ENCODE peak calls at places on chromosome 1, in six cellular contexts. E is GM12891, H is K562, F is GM12878, I is H1, L is HepG2. N is an unnamed sample.

GRCh38 chr1:21607549-21608529 is 61.3 kb downstream of the RAP1GAP start:
- DNase-seq in L (peak), E (peak), H (peak), F (peak), I (peak), N (peak)

GRCh38 chr1:22826630-22827580 is 116.3 kb downstream of the EPHB2 start:
- DNase-seq in I (no peak), F (no peak), L (no peak), E (no peak), H (no peak), N (no peak)

GRCh38 chr1:229882621-229883020 is 184.4 kb upstream of the GALNT2 start:
- DNase-seq in I (no peak), F (no peak), E (no peak), L (no peak), H (no peak), N (no peak)

GRCh38 chr1:153760440-153760839 is 14.8 kb upstream of the SLC27A3 start:
- DNase-seq in F (no peak), H (no peak), L (no peak), E (no peak), I (no peak), N (no peak)

GRCh38 chr1:19438552-19439196 is 46.7 kb downstream of the CAPZB start:
- DNase-seq in H (no peak), F (no peak), E (no peak), L (no peak), I (no peak), N (no peak)

GRCh38 chr1:216923601-216924000 is 200.4 kb upstream of the ESRRG start:
- DNase-seq in E (no peak), L (no peak), I (no peak), F (no peak), H (no peak), N (no peak)

GRCh38 chr1:150322310-150322709 is 977 bp downstream of the PRPF3 start:
- DNase-seq in L (peak), I (no peak), H (no peak), E (no peak), F (no peak), N (no peak)

GRCh38 chr1:232301246-232301645 is 328.7 kb downstream of the SIPA1L2 start:
- DNase-seq in H (no peak), I (no peak), E (no peak), L (no peak), F (no peak), N (no peak)

GRCh38 chr1:243730499-243731150 is 119.4 kb downstream of the AKT3 start:
- DNase-seq in H (no peak), L (no peak), F (no peak), E (no peak), I (no peak), N (no peak)

GRCh38 chr1:78176448-78176847 is 130.7 kb downstream of the GIPC2 start:
- DNase-seq in H (no peak), E (no peak), F (no peak), L (no peak), I (no peak), N (no peak)

DNA sequence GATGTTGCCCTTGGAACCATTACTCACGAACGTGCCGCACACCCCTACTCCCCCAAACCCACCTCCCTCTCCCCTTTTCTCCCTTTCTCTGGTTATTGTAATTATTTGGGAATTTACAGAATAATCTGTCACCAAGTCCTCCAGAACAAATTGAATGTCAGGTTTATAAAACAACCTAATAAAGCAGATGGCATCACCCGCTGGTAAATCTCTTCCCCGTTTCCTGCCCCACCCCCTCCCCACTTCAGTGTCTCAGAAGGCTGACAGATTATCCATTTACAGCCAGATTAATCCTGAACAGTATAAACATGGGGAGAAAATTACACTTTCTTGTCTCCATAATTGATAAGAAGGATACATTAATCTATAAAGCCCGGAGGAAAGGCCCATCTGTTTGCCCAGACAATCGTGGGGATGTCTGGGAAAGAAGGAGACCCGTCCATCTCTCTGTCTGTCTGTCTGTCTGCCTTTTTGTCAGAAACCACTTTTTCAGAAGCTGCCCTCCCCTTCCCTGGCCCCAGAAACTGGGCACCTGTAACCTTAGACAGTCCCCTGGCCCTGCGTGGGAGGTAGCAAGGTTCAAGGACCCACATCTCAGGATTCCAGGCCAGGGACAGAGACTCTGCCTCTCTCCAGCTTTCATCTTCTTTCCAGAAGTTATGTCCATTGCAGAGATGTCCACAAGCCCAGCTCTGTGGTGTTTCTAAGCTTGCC is 60.7 kb upstream of the CD34 start:
- DNase-seq in H (no peak), I (no peak), E (no peak), F (no peak), L (no peak), N (no peak)
- TF ChIP-seq TAF1 in H (no peak), I (no peak), E (no peak), F (no peak), L (no peak), N (no peak)

GRCh38 chr1:6425671-6426070 is 1.1 kb downstream of the ESPN start:
- DNase-seq in L (no peak), H (no peak), F (no peak), I (no peak), E (no peak), N (no peak)

GRCh38 chr1:6427445-6428390 is 3.1 kb downstream of the ESPN start:
- DNase-seq in L (no peak), H (no peak), I (no peak), E (no peak), F (no peak), N (no peak)

GRCh38 chr1:6426972-6427350 is 2.4 kb downstream of the ESPN start:
- DNase-seq in L (no peak), F (no peak), H (no peak), E (no peak), I (no peak), N (no peak)

GRCh38 chr1:6424619-6425593 is at the start of gene ESPN:
- DNase-seq in E (no peak), L (no peak), H (peak), F (no peak), I (peak), N (no peak)

DNA sequence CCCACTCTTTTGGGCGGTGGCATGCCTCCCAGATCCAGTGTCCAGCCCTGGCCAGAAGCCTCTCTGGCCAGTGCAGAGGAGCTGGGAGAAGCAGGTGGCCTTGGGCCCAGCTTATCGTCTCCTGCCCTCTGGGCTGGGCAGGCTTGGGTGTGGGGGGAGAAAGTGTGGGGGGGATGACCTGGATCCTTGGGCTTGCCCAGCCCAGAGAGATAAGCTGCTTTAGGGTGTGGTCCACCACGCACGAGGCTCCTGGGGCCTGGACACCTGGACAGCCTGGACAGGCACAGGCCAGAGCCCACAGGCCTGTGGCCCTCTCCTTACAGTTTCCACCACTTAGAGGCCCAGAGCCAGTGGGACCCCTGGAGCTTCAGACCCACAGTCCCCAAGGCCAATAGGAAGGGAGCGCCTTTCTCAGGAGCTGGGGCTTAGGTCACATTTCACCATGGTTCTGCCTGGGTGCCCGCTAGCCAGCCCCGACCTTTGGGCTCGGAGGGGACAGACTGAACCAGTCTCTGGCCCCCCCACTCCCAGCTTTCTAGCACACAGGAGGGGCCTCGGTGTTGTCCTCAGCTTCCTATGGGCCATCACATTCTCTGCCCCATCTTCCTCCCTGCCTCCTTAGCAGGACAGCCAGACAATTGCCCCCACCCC is 1.9 kb downstream of the ESPN start:
- DNase-seq in E (no peak), F (no peak), L (no peak), H (peak), I (no peak), N (no peak)
- TF ChIP-seq POLR2AphosphoS5 in E (no peak), F (no peak), L (no peak), H (peak), I (no peak), N (no peak)

DNA sequence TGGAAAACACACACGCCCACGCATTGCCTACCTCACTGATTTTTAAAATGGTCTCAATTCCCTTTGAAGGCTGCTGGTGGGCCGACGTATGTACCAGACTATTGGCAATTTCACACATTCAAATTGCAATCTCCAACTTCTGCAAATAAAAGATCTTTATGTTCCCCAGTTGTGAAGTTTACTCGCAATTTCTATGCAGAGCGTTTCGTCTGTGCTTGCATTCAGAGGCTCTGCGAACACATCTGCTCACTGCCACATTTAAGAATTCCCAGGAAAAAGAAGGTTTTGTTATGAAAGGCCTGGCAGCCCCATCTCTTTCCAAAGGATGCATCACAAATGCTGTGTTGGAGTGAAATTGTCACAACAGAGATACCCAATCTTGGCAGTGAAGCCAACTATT is 288.0 kb upstream of the KAZN start:
- DNase-seq in H (no peak), I (no peak), L (no peak), F (no peak), E (no peak), N (no peak)
- TF ChIP-seq POLR2A in H (no peak), I (no peak), L (no peak), F (no peak), E (no peak), N (no peak)

GRCh38 chr1:55381491-55381890 is 166.3 kb upstream of the USP24 start:
- DNase-seq in L (no peak), F (no peak), E (no peak), I (no peak), H (no peak), N (no peak)
- TF ChIP-seq TAF1 in L (no peak), F (no peak), E (no peak), I (no peak), H (no peak), N (no peak)

GRCh38 chr1:113241237-113241636 is 149.1 kb upstream of the MAGI3 start:
- DNase-seq in E (no peak), F (no peak), H (no peak), I (no peak), L (no peak), N (no peak)

GRCh38 chr1:113243529-113243928 is 146.8 kb upstream of the MAGI3 start:
- DNase-seq in H (no peak), F (no peak), E (no peak), L (no peak), I (no peak), N (no peak)

GRCh38 chr1:113246929-113247328 is 143.4 kb upstream of the MAGI3 start:
- DNase-seq in H (no peak), F (no peak), L (no peak), I (no peak), E (no peak), N (no peak)

GRCh38 chr1:113242481-113242880 is 147.8 kb upstream of the MAGI3 start:
- DNase-seq in F (no peak), I (no peak), E (no peak), H (no peak), L (no peak), N (no peak)

GRCh38 chr1:113244134-113244820 is 146.0 kb upstream of the MAGI3 start:
- DNase-seq in I (no peak), H (no peak), F (no peak), E (no peak), L (no peak), N (no peak)
- TF ChIP-seq POLR2AphosphoS5 in I (no peak), H (no peak), F (no peak), E (no peak), L (no peak), N (no peak)

DNA sequence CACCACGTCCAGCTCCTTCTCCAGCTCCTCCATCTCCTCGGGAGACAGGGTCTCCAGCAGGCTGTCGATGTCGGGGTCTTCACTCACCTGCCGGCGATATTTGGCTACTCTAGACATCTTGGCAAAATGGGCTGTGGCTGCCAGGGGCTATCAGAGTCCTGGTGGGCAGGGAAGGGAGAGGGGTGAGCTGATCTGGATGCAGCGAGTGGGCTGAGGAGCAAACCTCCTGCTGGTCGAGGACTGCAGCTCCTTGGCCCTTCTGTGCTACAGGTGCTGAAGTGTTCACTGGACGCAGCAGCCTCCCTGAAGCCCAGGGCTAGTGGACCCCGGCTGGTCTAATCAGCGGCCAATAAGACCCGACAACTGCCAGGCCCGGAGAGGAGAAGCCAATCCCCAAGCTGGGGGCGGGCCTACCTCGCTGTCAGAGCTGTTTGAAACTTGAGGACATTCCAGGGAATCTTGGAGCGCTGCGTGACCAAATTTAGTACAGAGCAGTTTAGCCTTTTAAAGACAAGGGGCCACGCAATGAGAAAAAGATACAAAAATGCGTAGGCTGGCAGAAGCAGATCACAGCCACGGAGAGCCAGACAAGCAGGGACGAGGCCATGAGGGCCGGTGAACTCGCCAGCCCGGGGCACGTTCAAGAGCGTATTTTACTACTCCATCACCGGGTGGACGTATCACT is at the start of gene LMOD1:
- DNase-seq in I (peak), L (peak), F (no peak), H (peak), E (no peak), N (no peak)
- TF ChIP-seq POLR2A in I (no peak), L (no peak), F (no peak), H (peak), E (no peak), N (no peak)

GRCh38 chr1:32798191-32798590 is 19.0 kb downstream of the YARS1 start:
- DNase-seq in H (no peak), F (no peak), E (no peak), L (no peak), I (no peak), N (no peak)

GRCh38 chr1:32801096-32801713 is 16.0 kb downstream of the YARS1 start:
- DNase-seq in E (no peak), L (no peak), F (no peak), H (no peak), I (no peak), N (no peak)

GRCh38 chr1:32797456-32797855 is 19.7 kb downstream of the YARS1 start:
- DNase-seq in E (no peak), F (no peak), L (no peak), I (no peak), H (no peak), N (no peak)

DNA sequence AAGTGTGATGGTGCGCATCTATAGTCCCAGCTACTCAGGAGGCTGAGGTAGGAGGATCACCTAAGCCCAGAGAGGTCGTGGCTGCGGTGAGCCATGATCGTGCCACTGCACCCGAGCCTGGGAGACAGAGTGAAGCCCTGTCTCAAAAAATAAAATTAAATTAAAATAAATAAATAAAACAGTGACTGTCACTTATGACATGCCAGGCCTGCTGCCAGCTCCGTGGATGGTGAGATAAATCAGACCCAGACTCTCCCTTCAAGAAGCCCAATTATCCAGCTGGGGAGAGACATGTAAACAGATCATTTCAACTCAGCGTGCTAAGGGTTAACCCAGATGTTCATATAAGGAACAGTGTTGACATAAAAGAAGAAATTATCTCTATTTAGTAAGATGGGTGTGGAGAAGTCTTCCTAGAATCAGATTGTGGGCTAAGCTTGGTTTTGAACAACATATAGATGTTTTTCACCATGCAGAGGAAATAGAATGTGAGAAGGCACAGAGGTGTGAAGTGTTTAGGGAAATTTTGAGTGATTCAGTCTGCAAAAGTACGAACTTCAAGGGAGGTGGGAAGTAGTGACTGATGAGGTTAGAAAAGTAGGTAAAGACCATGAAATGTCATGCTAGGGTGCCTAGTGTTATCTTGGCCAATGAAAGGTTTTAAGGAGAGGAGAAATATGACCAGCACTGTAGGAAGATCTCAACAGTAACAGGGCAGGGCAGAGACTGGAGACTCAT is 18.3 kb downstream of the YARS1 start:
- DNase-seq in L (no peak), I (no peak), E (no peak), F (peak), H (no peak), N (no peak)
- TF ChIP-seq TAF1 in L (no peak), I (no peak), E (no peak), F (no peak), H (no peak), N (no peak)

GRCh38 chr1:3747522-3747848 is 4.8 kb upstream of the CCDC27 start:
- DNase-seq in I (no peak), L (no peak), H (no peak), E (no peak), F (no peak), N (no peak)

GRCh38 chr1:3747903-3748302 is 4.3 kb upstream of the CCDC27 start:
- DNase-seq in E (no peak), H (no peak), F (no peak), I (no peak), L (no peak), N (no peak)

GRCh38 chr1:3745590-3746381 is 6.5 kb upstream of the CCDC27 start:
- DNase-seq in I (no peak), E (no peak), H (peak), L (no peak), F (no peak), N (no peak)

GRCh38 chr1:3746389-3746783 is 5.9 kb upstream of the CCDC27 start:
- DNase-seq in E (no peak), L (no peak), H (no peak), I (peak), F (no peak), N (no peak)

DNA sequence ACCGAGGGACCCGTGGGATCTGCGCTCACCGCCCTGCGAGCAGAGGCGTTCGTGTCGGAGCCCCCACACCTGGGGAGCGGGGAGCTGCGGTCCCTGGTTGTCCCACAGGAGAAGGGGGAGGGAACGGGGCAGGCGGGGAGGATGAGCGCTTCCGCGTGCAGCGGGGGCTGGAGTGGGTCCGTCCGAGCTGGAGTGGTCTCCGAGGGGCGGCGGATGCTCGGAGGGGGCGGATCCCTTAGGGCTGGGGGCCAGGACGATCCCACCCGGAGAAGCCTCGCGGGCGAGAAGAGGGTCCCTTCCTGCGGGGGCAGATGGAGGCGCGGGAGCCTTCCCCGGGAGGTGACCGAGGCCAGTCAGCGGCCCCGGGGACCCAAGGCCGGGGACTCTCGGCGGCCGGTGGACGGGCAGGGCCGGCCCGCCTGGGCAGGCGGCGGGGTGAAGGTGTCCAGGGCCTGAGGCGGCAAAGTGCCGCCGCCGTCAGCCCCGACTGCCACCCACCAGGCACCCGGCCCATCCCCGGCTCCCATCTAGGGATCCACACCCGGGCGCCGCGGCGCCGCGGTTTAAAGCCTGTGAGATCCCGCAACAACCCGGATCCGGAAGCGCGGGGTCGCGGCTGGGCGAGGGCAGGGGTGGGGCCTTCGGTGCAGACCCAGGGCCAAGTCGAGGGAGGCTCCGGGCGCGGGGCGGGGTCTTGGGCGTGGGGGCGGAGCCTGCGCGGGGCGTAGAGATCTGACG is 5.3 kb upstream of the CCDC27 start:
- DNase-seq in F (peak), E (peak), L (peak), I (peak), H (peak), N (peak)
- TF ChIP-seq POLR2AphosphoS5 in F (no peak), E (no peak), L (peak), I (no peak), H (peak), N (no peak)

GRCh38 chr1:192580351-192580962 is 4.9 kb downstream of the RGS1 start:
- DNase-seq in E (no peak), H (no peak), L (peak), I (no peak), F (peak), N (no peak)
- TF ChIP-seq POLR2A in E (peak), H (no peak), L (no peak), I (no peak), F (peak), N (peak)